ENCODE peak calls at places on chromosomes 16 and 17, in six cellular contexts. A is GM10248; D is ovary; O is AG04450; V is activated B cell treated with CpG ODN at 0.5 μM for 24 hours; R is CD4-positive, alpha-beta T cell. G is an unnamed sample.

GRCh38 chr16:27408012-27408601 is 6.1 kb downstream of the IL21R start:
- DNase-seq in R (no peak), O (no peak), A (peak), V (no peak), D (no peak), G (no peak)

GRCh38 chr16:54242199-54242598 is 44.4 kb downstream of the IRX3 start:
- DNase-seq in R (no peak), V (no peak), D (no peak), O (no peak), A (no peak), G (no peak)

GRCh38 chr17:7459961-7460545 is 15.2 kb downstream of the CHRNB1 start:
- DNase-seq in D (no peak), V (no peak), A (no peak), O (no peak), R (no peak), G (no peak)

GRCh38 chr17:61597606-61598005 is 6.6 kb upstream of the NACA2 start:
- DNase-seq in R (no peak), O (no peak), A (no peak), D (no peak), V (no peak), G (no peak)

GRCh38 chr16:15996432-15997109 is 47.2 kb downstream of the ABCC1 start:
- DNase-seq in V (no peak), R (no peak), A (no peak), D (peak), O (peak), G (peak)

GRCh38 chr17:35742496-35742895 is 10.5 kb downstream of the GAS2L2 start:
- DNase-seq in D (no peak), R (no peak), V (no peak), O (no peak), A (no peak), G (no peak)

GRCh38 chr17:29807520-29808361 is 122.3 kb downstream of the SSH2 start:
- DNase-seq in V (peak), A (peak), D (peak), O (peak), R (peak), G (peak)

GRCh38 chr17:61451538-61452300 is 503 bp upstream of the TBX4 start:
- DNase-seq in A (no peak), V (no peak), R (no peak), D (no peak), O (no peak), G (no peak)

GRCh38 chr17:66076546-66077190 is 115.3 kb downstream of the CEP112 start:
- DNase-seq in V (no peak), D (no peak), A (no peak), O (no peak), R (no peak), G (no peak)

GRCh38 chr16:2985893-2986355 is 5.7 kb upstream of the PKMYT1 start:
- DNase-seq in V (no peak), D (no peak), R (no peak), O (no peak), A (no peak), G (no peak)

GRCh38 chr17:73091770-73092517 is 544 bp downstream of the SLC39A11 start:
- DNase-seq in V (no peak), D (peak), A (peak), R (no peak), O (no peak), G (no peak)

GRCh38 chr16:59067207-59067606 is 333.1 kb upstream of the GOT2 start:
- DNase-seq in D (no peak), V (no peak), O (no peak), A (no peak), R (no peak), G (no peak)

GRCh38 chr17:73396429-73397277 is 84.9 kb upstream of the CDC42EP4 start:
- DNase-seq in A (no peak), V (no peak), R (no peak), D (no peak), O (no peak), G (no peak)

GRCh38 chr17:44911133-44912001 is 3.9 kb downstream of the GFAP start:
- DNase-seq in O (no peak), R (peak), D (peak), A (peak), V (peak), G (no peak)

GRCh38 chr16:56686758-56687157 is 4.5 kb downstream of the MT1X start:
- DNase-seq in R (no peak), D (no peak), V (no peak), A (no peak), O (no peak), G (no peak)
- TF ChIP-seq CTCF in R (no peak), D (no peak), V (no peak), A (no peak), O (no peak), G (no peak)

GRCh38 chr17:77019955-77020379 is 120.8 kb upstream of the SEC14L1 start:
- DNase-seq in A (no peak), D (no peak), O (no peak), R (no peak), V (no peak), G (no peak)

GRCh38 chr17:77020973-77021372 is 119.8 kb upstream of the SEC14L1 start:
- DNase-seq in A (no peak), R (no peak), D (no peak), V (no peak), O (no peak), G (no peak)

GRCh38 chr17:77018504-77018903 is 122.3 kb upstream of the SEC14L1 start:
- DNase-seq in O (no peak), D (no peak), R (no peak), A (no peak), V (no peak), G (no peak)

GRCh38 chr17:77025781-77026180 is 115.0 kb upstream of the SEC14L1 start:
- DNase-seq in D (no peak), V (no peak), O (no peak), R (no peak), A (no peak), G (no peak)

GRCh38 chr17:77022766-77023165 is 118.0 kb upstream of the SEC14L1 start:
- DNase-seq in V (no peak), R (no peak), D (no peak), A (no peak), O (no peak), G (no peak)
- TF ChIP-seq CTCF in V (no peak), R (no peak), D (no peak), A (no peak), O (no peak), G (no peak)

GRCh38 chr16:4477966-4478365 is 1.8 kb downstream of the HMOX2 start:
- DNase-seq in V (no peak), R (no peak), A (no peak), D (no peak), O (no peak), G (no peak)
- TF ChIP-seq CTCF in V (no peak), R (no peak), A (no peak), D (no peak), O (peak), G (peak)

GRCh38 chr17:79974786-79975497 is 60.7 kb downstream of the TBC1D16 start:
- DNase-seq in V (no peak), D (no peak), A (no peak), R (no peak), O (no peak), G (no peak)
- TF ChIP-seq CTCF in V (no peak), D (no peak), A (peak), R (no peak), O (no peak), G (peak)

GRCh38 chr17:2025220-2025621 is at the start of gene RTN4RL1:
- DNase-seq in R (peak), A (peak), O (no peak), V (peak), D (peak), G (no peak)

GRCh38 chr17:2023256-2023655 is 1.9 kb downstream of the RTN4RL1 start:
- DNase-seq in A (no peak), V (no peak), O (no peak), R (no peak), D (no peak), G (no peak)

GRCh38 chr17:2022647-2023046 is 2.5 kb downstream of the RTN4RL1 start:
- DNase-seq in R (no peak), D (no peak), V (no peak), A (no peak), O (no peak), G (no peak)

GRCh38 chr17:2024572-2025219 is 438 bp downstream of the RTN4RL1 start:
- DNase-seq in O (no peak), R (no peak), D (no peak), A (no peak), V (no peak), G (no peak)

GRCh38 chr17:2023692-2024571 is 1.2 kb downstream of the RTN4RL1 start:
- DNase-seq in R (no peak), V (peak), O (no peak), D (peak), A (no peak), G (no peak)
- TF ChIP-seq CTCF in R (no peak), V (no peak), O (no peak), D (no peak), A (no peak), G (no peak)

DNA sequence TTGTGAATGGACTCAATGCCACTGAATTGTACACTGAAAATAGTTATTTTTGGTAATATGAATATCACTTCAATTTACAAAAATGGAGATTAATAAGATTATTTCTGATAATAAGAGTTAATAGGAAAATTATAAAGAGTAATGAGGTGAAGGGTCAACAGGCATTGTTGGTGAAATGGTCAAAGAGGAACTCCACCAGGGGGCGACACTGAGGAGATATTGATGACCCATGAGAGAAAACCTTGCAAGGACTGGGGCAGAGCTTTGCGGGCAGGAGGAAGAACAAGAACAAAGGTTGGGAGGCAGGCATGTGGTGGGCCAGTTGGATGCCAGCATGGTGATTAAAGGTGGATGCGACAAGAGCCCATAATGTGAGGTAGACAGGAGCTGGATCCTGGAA is 74.0 kb upstream of the XYLT1 start:
- DNase-seq in A (no peak), D (no peak), V (no peak), R (no peak), O (no peak), G (no peak)
- TF ChIP-seq CTCF in A (peak), D (no peak), V (no peak), R (peak), O (peak), G (no peak)

G was measured in AG09319.